ENCODE peak calls at places on chromosomes 13 and 19, in six cellular contexts. V, P, C, K, H and I are unnamed samples.
A peak's percentile ranks its signal among the peaks of the same experiment; 100 is the strongest.

GRCh38 chr13:27440408-27440807 is 10.0 kb downstream of the MTIF3 start:
- DNase-seq in K (no peak), H (no peak), C (no peak), V (no peak), P (no peak), I (no peak)

GRCh38 chr13:97254809-97255208 is 32.7 kb downstream of the MBNL2 start:
- DNase-seq in K (no peak), P (no peak), C (no peak), H (peak; percentile 86), V (no peak), I (no peak)

GRCh38 chr19:56270676-56271075 is 1.9 kb upstream of the EDDM13 start:
- DNase-seq in V (no peak), K (no peak), C (no peak), H (peak; percentile 14), P (no peak), I (peak; percentile 43)

GRCh38 chr13:78022164-78022877 is 103.7 kb upstream of the EDNRB start:
- DNase-seq in P (peak; percentile 17), H (peak; percentile 72), C (no peak), V (no peak), K (peak; percentile 24), I (peak; percentile 52)

GRCh38 chr19:30286378-30286777 is 85.8 kb upstream of the ZNF536 start:
- DNase-seq in H (no peak), C (no peak), P (no peak), K (no peak), V (no peak), I (no peak)

GRCh38 chr19:40245506-40246128 is 19.1 kb upstream of the CCNP start:
- DNase-seq in H (no peak), K (no peak), P (no peak), V (no peak), C (no peak), I (peak; percentile 25)

GRCh38 chr19:12244370-12244769 is 50.3 kb downstream of the ZNF44 start:
- DNase-seq in K (no peak), H (no peak), V (peak; percentile 21), C (no peak), P (no peak), I (no peak)

GRCh38 chr13:36712785-36713184 is 39.0 kb downstream of the SERTM1 start:
- DNase-seq in K (no peak), C (peak; percentile 63), H (peak; percentile 5), P (no peak), V (no peak), I (no peak)

GRCh38 chr19:19626516-19627441 is 1.2 kb downstream of the LPAR2 start:
- DNase-seq in H (no peak), C (no peak), V (no peak), K (no peak), P (no peak), I (no peak)

GRCh38 chr19:16536130-16536529 is 6.1 kb downstream of the CHERP start:
- DNase-seq in P (no peak), C (no peak), V (no peak), H (no peak), K (no peak), I (no peak)

GRCh38 chr13:20118268-20119140 is 42.3 kb downstream of the GJA3 start:
- DNase-seq in H (no peak), C (peak; percentile 36), P (peak; percentile 76), V (no peak), K (peak; percentile 10), I (peak; percentile 89)

GRCh38 chr13:74678308-74678958 is 544.2 kb upstream of the KLF12 start:
- DNase-seq in C (no peak), P (no peak), H (no peak), K (no peak), V (no peak), I (no peak)

GRCh38 chr13:78934336-78934735 is 275.4 kb upstream of the OBI1 start:
- DNase-seq in V (no peak), H (no peak), C (no peak), K (no peak), P (no peak), I (no peak)

GRCh38 chr19:15769586-15769985 is 17.9 kb upstream of the OR10H5 start:
- DNase-seq in V (no peak), P (no peak), C (no peak), K (no peak), H (no peak), I (no peak)

GRCh38 chr19:46520616-46521015 is 24.9 kb upstream of the PNMA8B start:
- DNase-seq in C (no peak), K (no peak), V (no peak), H (no peak), P (no peak), I (no peak)

GRCh38 chr19:7725791-7726190 is 6.1 kb downstream of the CLEC4G start:
- DNase-seq in K (no peak), C (no peak), H (no peak), P (no peak), V (no peak), I (no peak)

GRCh38 chr13:113358653-113359052 is 5.3 kb downstream of the GRTP1 start:
- DNase-seq in C (no peak), H (peak; percentile 28), K (no peak), P (no peak), V (no peak), I (no peak)

GRCh38 chr13:113047587-113047986 is 58.0 kb upstream of the F7 start:
- DNase-seq in P (no peak), K (no peak), H (no peak), C (no peak), V (no peak), I (peak; percentile 71)

GRCh38 chr19:51439021-51439465 is 19.2 kb downstream of the SIGLEC8 start:
- DNase-seq in C (no peak), P (no peak), K (peak; percentile 16), H (no peak), V (peak; percentile 14), I (no peak)

GRCh38 chr13:73171242-73171641 is 112.4 kb downstream of the KLF5 start:
- DNase-seq in C (no peak), H (no peak), V (no peak), K (no peak), P (peak; percentile 63), I (no peak)

GRCh38 chr13:113448545-113448884 is 4.8 kb downstream of the ADPRHL1 start:
- DNase-seq in V (peak; percentile 29), K (no peak), P (peak; percentile 47), H (no peak), C (no peak), I (peak; percentile 47)

GRCh38 chr13:28355822-28356371 is 139.0 kb downstream of the FLT1 start:
- DNase-seq in C (no peak), K (no peak), P (no peak), H (peak; percentile 86), V (no peak), I (no peak)

GRCh38 chr13:76307157-76307556 is 579.0 kb downstream of the KCTD12 start:
- DNase-seq in H (peak; percentile 79), P (no peak), C (no peak), V (no peak), K (no peak), I (peak; percentile 21)

GRCh38 chr19:31315621-31316011 is 33.6 kb downstream of the TSHZ3 start:
- DNase-seq in V (no peak), C (no peak), H (no peak), P (no peak), K (no peak), I (no peak)

GRCh38 chr13:34416833-34417425 is 525.1 kb upstream of the NBEA start:
- DNase-seq in C (peak; percentile 74), V (no peak), K (peak; percentile 35), H (peak; percentile 39), P (peak; percentile 13), I (peak; percentile 7)

GRCh38 chr13:112887151-112887550 is 81.9 kb upstream of the MCF2L start:
- DNase-seq in C (no peak), K (no peak), P (no peak), H (no peak), V (no peak), I (peak; percentile 30)

GRCh38 chr19:16825312-16826168 is 3.7 kb upstream of the SIN3B start:
- DNase-seq in V (no peak), C (peak; percentile 84), K (peak; percentile 73), H (peak; percentile 63), P (peak; percentile 39), I (no peak)

GRCh38 chr19:54201172-54201701 is 579 bp downstream of the RPS9 start:
- DNase-seq in V (no peak), C (no peak), K (no peak), H (no peak), P (no peak), I (no peak)

GRCh38 chr13:113489171-113489548 is 1.4 kb downstream of the DCUN1D2 start:
- DNase-seq in H (no peak), V (peak; percentile 16), P (no peak), C (no peak), K (no peak), I (no peak)

GRCh38 chr19:37172368-37173366 is at the start of gene ZNF585A:
- DNase-seq in P (peak; percentile 92), V (peak; percentile 97), K (peak; percentile 90), H (peak; percentile 97), C (peak; percentile 93), I (peak; percentile 96)
- TF ChIP-seq POLR2A in P (no peak), V (peak; percentile 68), K (peak; percentile 21), H (peak; percentile 54), C (peak; percentile 11), I (peak; percentile 50)

GRCh38 chr19:2780284-2780683 is 2.8 kb downstream of the SGTA start:
- DNase-seq in P (no peak), V (no peak), C (no peak), H (no peak), K (no peak), I (no peak)
- H3K4me1 ChIP-seq in P (peaks cover 47% of the 10 kb centered on the region), V (peaks cover 70% of the 10 kb centered on the region), C (peaks cover 11% of the 10 kb centered on the region), H (peaks cover 4% of the 10 kb centered on the region), K (peaks cover 90% of the 10 kb centered on the region), I (peaks cover 35% of the 10 kb centered on the region)

GRCh38 chr19:3178377-3178972 is at the start of gene S1PR4:
- DNase-seq in K (no peak), P (peak; percentile 33), H (no peak), C (no peak), V (no peak), I (peak; percentile 54)
- TF ChIP-seq POLR2A in K (no peak), P (peak; percentile 61), H (no peak), C (no peak), V (no peak), I (no peak)

GRCh38 chr13:111210945-111211469 is 95.9 kb downstream of the ARHGEF7 start:
- DNase-seq in C (no peak), H (no peak), K (no peak), V (no peak), P (no peak), I (no peak)

GRCh38 chr13:111210082-111210481 is 95.0 kb downstream of the ARHGEF7 start:
- DNase-seq in V (no peak), H (no peak), K (no peak), C (no peak), P (no peak), I (no peak)

GRCh38 chr13:111211789-111212516 is 96.8 kb downstream of the ARHGEF7 start:
- DNase-seq in C (no peak), H (peak; percentile 33), K (no peak), V (no peak), P (no peak), I (no peak)

GRCh38 chr13:111209613-111210012 is 94.5 kb downstream of the ARHGEF7 start:
- DNase-seq in H (no peak), P (no peak), V (no peak), K (no peak), C (no peak), I (no peak)

DNA sequence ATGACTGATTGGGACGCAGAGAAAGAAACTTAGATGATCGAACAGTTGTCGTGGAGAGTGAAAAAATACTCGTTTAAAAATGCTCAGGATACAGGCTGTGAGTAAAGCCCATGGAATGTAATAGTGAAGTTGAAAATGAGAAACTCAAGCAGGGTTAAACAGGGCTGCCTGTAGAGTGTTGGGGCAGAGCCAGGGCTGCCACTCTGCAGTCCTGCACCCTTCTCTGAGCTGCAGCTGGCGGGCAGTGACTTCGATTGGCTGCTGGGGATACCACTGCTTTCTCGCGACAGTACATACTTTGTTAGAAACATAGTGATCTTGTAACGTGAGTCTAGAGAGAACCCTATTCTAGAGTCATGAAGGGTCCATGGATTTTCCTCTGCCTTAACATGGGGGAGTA is 95.4 kb downstream of the ARHGEF7 start:
- DNase-seq in V (no peak), K (no peak), P (no peak), C (no peak), H (peak; percentile 91), I (no peak)
- H3K4me1 ChIP-seq in V (no peaks in the 10 kb centered on the region), K (peaks cover 93% of the 10 kb centered on the region), P (peaks cover 22% of the 10 kb centered on the region), C (no peaks in the 10 kb centered on the region), H (peaks cover 16% of the 10 kb centered on the region), I (peaks cover 34% of the 10 kb centered on the region)